ENCODE peak calls at places on chromosome 10, in four cellular contexts. One of them, this sample, is unnamed.

GRCh38 chr10:118725784-118726507 is 28.8 kb downstream of the CACUL1 start:
- DNase-seq in WTC11: no peak
- DNase-seq in K562: no peak
- DNase-seq in SK-N-SH: peak
- DNase-seq in this sample: no peak

GRCh38 chr10:114492351-114493037 is 88.2 kb upstream of the AFAP1L2 start:
- DNase-seq in WTC11: no peak
- DNase-seq in K562: no peak
- DNase-seq in SK-N-SH: no peak
- DNase-seq in this sample: no peak

GRCh38 chr10:63553031-63553430 is 31.8 kb downstream of the REEP3 start:
- DNase-seq in WTC11: no peak
- DNase-seq in K562: no peak
- DNase-seq in SK-N-SH: no peak
- DNase-seq in this sample: no peak

GRCh38 chr10:92830478-92831389 is 17.6 kb upstream of the EXOC6 start:
- DNase-seq in WTC11: no peak
- DNase-seq in K562: peak
- DNase-seq in SK-N-SH: no peak
- DNase-seq in this sample: no peak

GRCh38 chr10:93006435-93007039 is 54.1 kb upstream of the CYP26C1 start:
- DNase-seq in WTC11: no peak
- DNase-seq in K562: no peak
- DNase-seq in SK-N-SH: peak
- DNase-seq in this sample: no peak

GRCh38 chr10:100812978-100813377 is 67.6 kb downstream of the PAX2 start:
- DNase-seq in WTC11: no peak
- DNase-seq in K562: no peak
- DNase-seq in SK-N-SH: no peak
- DNase-seq in this sample: no peak

GRCh38 chr10:34709637-34710390 is 105.3 kb downstream of the PARD3 start:
- DNase-seq in WTC11: no peak
- DNase-seq in K562: no peak
- DNase-seq in SK-N-SH: no peak
- DNase-seq in this sample: no peak

GRCh38 chr10:103828107-103828506 is 27.3 kb downstream of the SH3PXD2A start:
- DNase-seq in WTC11: no peak
- DNase-seq in K562: no peak
- DNase-seq in SK-N-SH: no peak
- DNase-seq in this sample: no peak

GRCh38 chr10:116848912-116849270 is 408 bp upstream of the ENO4 start:
- DNase-seq in WTC11: no peak
- DNase-seq in K562: no peak
- DNase-seq in SK-N-SH: no peak
- DNase-seq in this sample: no peak

GRCh38 chr10:12243860-12244620 is 48.1 kb downstream of the CDC123 start:
- DNase-seq in WTC11: no peak
- DNase-seq in K562: no peak
- DNase-seq in SK-N-SH: no peak
- DNase-seq in this sample: peak

GRCh38 chr10:6457376-6457775 is 122.7 kb downstream of the PRKCQ start:
- DNase-seq in WTC11: no peak
- DNase-seq in K562: no peak
- DNase-seq in SK-N-SH: no peak
- DNase-seq in this sample: no peak

GRCh38 chr10:6460861-6461409 is 119.1 kb downstream of the PRKCQ start:
- DNase-seq in WTC11: no peak
- DNase-seq in K562: no peak
- DNase-seq in SK-N-SH: no peak
- DNase-seq in this sample: no peak

GRCh38 chr10:6456067-6456466 is 124.0 kb downstream of the PRKCQ start:
- DNase-seq in WTC11: no peak
- DNase-seq in K562: no peak
- DNase-seq in SK-N-SH: no peak
- DNase-seq in this sample: no peak

GRCh38 chr10:6461961-6462360 is 118.1 kb downstream of the PRKCQ start:
- DNase-seq in WTC11: no peak
- DNase-seq in K562: no peak
- DNase-seq in SK-N-SH: no peak
- DNase-seq in this sample: no peak

GRCh38 chr10:6458814-6459213 is 121.3 kb downstream of the PRKCQ start:
- DNase-seq in WTC11: no peak
- DNase-seq in K562: no peak
- DNase-seq in SK-N-SH: no peak
- DNase-seq in this sample: no peak
- TF ChIP-seq USF1 in WTC11: no peak
- TF ChIP-seq USF1 in K562: no peak
- TF ChIP-seq USF1 in SK-N-SH: no peak
- TF ChIP-seq USF1 in this sample: no peak

DNA sequence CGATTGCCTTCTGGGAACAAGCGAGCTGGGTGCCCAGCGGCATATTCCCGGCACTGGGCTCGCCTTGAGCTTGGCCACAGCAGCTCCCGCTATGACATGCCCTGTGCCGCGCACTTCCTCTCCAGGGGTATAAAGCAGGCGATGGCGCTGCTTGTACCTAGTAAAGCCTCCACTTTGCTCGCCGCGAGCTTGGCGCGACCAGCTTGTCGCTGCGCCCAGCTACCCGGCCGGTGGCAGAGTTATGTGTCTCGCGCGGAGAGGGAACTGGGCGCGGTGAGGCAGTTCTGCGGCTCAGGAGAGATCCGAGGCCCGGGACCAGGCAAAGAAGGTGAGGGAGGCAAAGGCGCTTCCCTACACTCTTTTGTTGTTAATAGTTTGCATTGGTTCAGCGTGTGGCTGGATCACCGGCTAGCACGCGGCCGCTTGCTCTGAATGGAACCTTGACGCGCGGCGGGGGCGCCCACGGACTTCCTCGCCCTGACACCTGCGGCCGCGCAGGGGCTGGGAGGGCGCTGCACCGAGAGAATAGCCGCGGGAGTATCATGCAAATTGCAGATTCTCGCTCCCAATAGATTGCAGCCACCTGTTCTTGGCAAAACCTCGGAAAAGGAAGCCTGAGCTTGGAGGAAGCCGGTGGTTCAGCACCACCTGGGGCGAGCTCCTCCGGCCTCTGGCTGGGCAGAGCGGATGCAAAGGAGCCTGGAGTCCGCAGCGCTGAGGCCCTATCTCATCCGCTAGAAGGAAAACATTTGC is 3.0 kb upstream of the BUB3 start:
- DNase-seq in WTC11: peak
- DNase-seq in K562: no peak
- DNase-seq in SK-N-SH: peak
- DNase-seq in this sample: no peak
- TF ChIP-seq USF1 in WTC11: peak
- TF ChIP-seq USF1 in K562: no peak
- TF ChIP-seq USF1 in SK-N-SH: no peak
- TF ChIP-seq USF1 in this sample: no peak

GRCh38 chr10:130231211-130231850 is 95.1 kb downstream of the GLRX3 start:
- DNase-seq in WTC11: no peak
- DNase-seq in K562: no peak
- DNase-seq in SK-N-SH: no peak
- DNase-seq in this sample: no peak
- TF ChIP-seq USF1 in WTC11: no peak
- TF ChIP-seq USF1 in K562: no peak
- TF ChIP-seq USF1 in SK-N-SH: no peak
- TF ChIP-seq USF1 in this sample: no peak

GRCh38 chr10:30493609-30494530 is 59.9 kb downstream of the MAP3K8 start:
- DNase-seq in WTC11: no peak
- DNase-seq in K562: peak
- DNase-seq in SK-N-SH: no peak
- DNase-seq in this sample: no peak
- TF ChIP-seq USF1 in WTC11: no peak
- TF ChIP-seq USF1 in K562: no peak
- TF ChIP-seq USF1 in SK-N-SH: no peak
- TF ChIP-seq USF1 in this sample: no peak

DNA sequence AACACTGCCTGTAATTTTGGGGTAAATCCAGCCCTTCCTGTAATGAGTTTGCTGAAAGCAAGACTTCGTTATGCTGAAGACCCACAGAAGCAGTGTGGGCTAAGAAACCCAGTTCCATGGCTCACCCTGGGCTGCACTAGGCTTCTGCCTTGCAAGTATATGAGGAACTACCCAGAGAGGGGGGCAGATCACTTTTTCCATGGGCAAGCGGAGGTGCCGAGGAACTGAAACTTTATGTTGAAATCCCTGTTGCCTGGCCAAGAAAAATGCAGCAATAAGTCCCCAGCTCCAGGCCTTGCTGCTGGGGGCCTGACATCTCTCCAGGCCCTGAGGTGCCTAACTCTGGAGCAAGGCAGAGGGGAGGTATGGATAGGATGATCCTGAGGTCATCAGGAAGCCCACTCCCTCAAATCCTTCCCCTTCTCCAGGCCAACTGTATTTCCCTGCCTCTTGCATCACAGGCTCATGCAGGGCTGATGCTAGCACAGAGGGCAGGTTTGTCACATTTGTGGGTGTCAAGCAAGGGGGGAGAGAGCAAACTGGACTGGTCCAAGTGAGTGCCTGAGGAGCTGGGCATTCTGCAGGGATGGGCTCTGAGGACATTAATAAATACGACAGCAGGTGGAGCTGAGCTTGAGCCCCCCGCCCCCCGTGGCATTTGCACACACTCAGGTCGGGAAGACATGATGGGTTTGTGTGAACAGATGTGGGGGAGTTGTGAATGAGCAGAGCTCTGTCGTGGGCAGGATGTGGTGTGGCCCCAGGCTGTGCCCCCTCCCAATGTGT is 8.7 kb downstream of the RASSF4 start:
- DNase-seq in WTC11: no peak
- DNase-seq in K562: no peak
- DNase-seq in SK-N-SH: no peak
- DNase-seq in this sample: no peak
- TF ChIP-seq USF1 in WTC11: no peak
- TF ChIP-seq USF1 in K562: no peak
- TF ChIP-seq USF1 in SK-N-SH: no peak
- TF ChIP-seq USF1 in this sample: no peak

GRCh38 chr10:1413823-1414222 is 323.5 kb downstream of the ADARB2 start:
- DNase-seq in WTC11: no peak
- DNase-seq in K562: no peak
- DNase-seq in SK-N-SH: no peak
- DNase-seq in this sample: no peak

GRCh38 chr10:1416456-1417037 is 320.8 kb downstream of the ADARB2 start:
- DNase-seq in WTC11: no peak
- DNase-seq in K562: no peak
- DNase-seq in SK-N-SH: no peak
- DNase-seq in this sample: no peak

GRCh38 chr10:1412531-1413189 is 324.7 kb downstream of the ADARB2 start:
- DNase-seq in WTC11: no peak
- DNase-seq in K562: no peak
- DNase-seq in SK-N-SH: no peak
- DNase-seq in this sample: no peak

GRCh38 chr10:1413256-1413655 is 324.1 kb downstream of the ADARB2 start:
- DNase-seq in WTC11: no peak
- DNase-seq in K562: no peak
- DNase-seq in SK-N-SH: no peak
- DNase-seq in this sample: no peak

DNA sequence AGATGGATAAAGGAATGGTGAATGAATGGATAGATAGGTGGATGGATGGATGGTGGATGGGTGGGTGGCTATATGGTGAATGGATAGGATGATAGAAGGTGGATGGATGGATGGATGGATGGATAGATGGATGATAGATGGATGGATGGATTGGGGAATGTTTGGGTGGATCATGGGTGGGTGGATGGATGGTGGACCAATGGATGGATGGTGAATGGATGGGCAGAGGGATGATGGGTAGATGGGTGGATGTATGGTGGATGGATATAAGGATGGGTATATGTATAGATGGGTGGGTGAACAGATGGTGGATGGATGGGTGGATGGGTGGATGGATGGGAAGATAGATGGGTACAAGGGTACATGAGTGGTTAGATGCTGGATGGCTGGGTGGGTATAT is 322.4 kb downstream of the ADARB2 start:
- DNase-seq in WTC11: no peak
- DNase-seq in K562: no peak
- DNase-seq in SK-N-SH: no peak
- DNase-seq in this sample: no peak
- TF ChIP-seq USF1 in WTC11: no peak
- TF ChIP-seq USF1 in K562: no peak
- TF ChIP-seq USF1 in SK-N-SH: no peak
- TF ChIP-seq USF1 in this sample: no peak

GRCh38 chr10:43117777-43118583 is 20.3 kb upstream of the CSGALNACT2 start:
- DNase-seq in WTC11: no peak
- DNase-seq in K562: no peak
- DNase-seq in SK-N-SH: no peak
- DNase-seq in this sample: no peak

GRCh38 chr10:43118631-43119415 is 19.4 kb upstream of the CSGALNACT2 start:
- DNase-seq in WTC11: no peak
- DNase-seq in K562: no peak
- DNase-seq in SK-N-SH: no peak
- DNase-seq in this sample: no peak

GRCh38 chr10:43120116-43120947 is 17.9 kb upstream of the CSGALNACT2 start:
- DNase-seq in WTC11: no peak
- DNase-seq in K562: no peak
- DNase-seq in SK-N-SH: no peak
- DNase-seq in this sample: no peak

GRCh38 chr10:43120948-43121290 is 17.3 kb upstream of the CSGALNACT2 start:
- DNase-seq in WTC11: no peak
- DNase-seq in K562: no peak
- DNase-seq in SK-N-SH: no peak
- DNase-seq in this sample: peak

GRCh38 chr10:43119416-43120115 is 18.7 kb upstream of the CSGALNACT2 start:
- DNase-seq in WTC11: no peak
- DNase-seq in K562: no peak
- DNase-seq in SK-N-SH: no peak
- DNase-seq in this sample: no peak
- TF ChIP-seq USF1 in WTC11: no peak
- TF ChIP-seq USF1 in K562: no peak
- TF ChIP-seq USF1 in SK-N-SH: no peak
- TF ChIP-seq USF1 in this sample: no peak

This sample was measured in GM12878.